ENCODE peak calls at places on chromosome 14, in six cellular contexts. Q is astrocyte, K is HCT116, X is fibroblast of lung, H is hepatocyte, I is H9. R is an unnamed sample.

GRCh38 chr14:58944957-58945356 is 243.5 kb upstream of the DAAM1 start:
- DNase-seq in Q (no peak), K (no peak), X (no peak), H (no peak), I (no peak), R (no peak)

GRCh38 chr14:71175491-71175890 is 268.2 kb downstream of the PCNX1 start:
- DNase-seq in Q (no peak), K (no peak), X (no peak), H (peak; percentile 53), I (no peak), R (peak; percentile 23)

GRCh38 chr14:35374273-35374681 is 30.3 kb downstream of the NFKBIA start:
- DNase-seq in Q (peak; percentile 95), K (peak; percentile 35), X (peak; percentile 94), H (peak; percentile 77), I (no peak), R (peak; percentile 70)

GRCh38 chr14:21748869-21749303 is 75.3 kb upstream of the OR4E1 start:
- DNase-seq in Q (no peak), K (peak; percentile 32), X (no peak), H (peak; percentile 68), I (peak; percentile 62), R (no peak)

GRCh38 chr14:84749191-84749945 is 780.6 kb upstream of the FLRT2 start:
- DNase-seq in Q (no peak), K (no peak), X (no peak), H (no peak), I (no peak), R (no peak)

GRCh38 chr14:52021971-52022600 is 32.7 kb downstream of the RTRAF start:
- DNase-seq in Q (no peak), K (no peak), X (no peak), H (no peak), I (no peak), R (no peak)

GRCh38 chr14:59632381-59632780 is 55.8 kb upstream of the CCDC175 start:
- DNase-seq in Q (peak; percentile 3), K (peak; percentile 33), X (peak; percentile 7), H (peak; percentile 55), I (peak; percentile 66), R (no peak)

GRCh38 chr14:66638688-66639087 is 130.7 kb downstream of the GPHN start:
- DNase-seq in Q (peak; percentile 53), K (no peak), X (peak; percentile 70), H (no peak), I (no peak), R (peak; percentile 55)

GRCh38 chr14:93089501-93090269 is 26.0 kb downstream of the ITPK1 start:
- DNase-seq in Q (no peak), K (no peak), X (no peak), H (no peak), I (no peak), R (no peak)

GRCh38 chr14:78401866-78402265 is 231.7 kb downstream of the NRXN3 start:
- DNase-seq in Q (peak; percentile 22), K (no peak), X (peak; percentile 42), H (no peak), I (no peak), R (no peak)

GRCh38 chr14:95935228-95935822 is 58.7 kb downstream of the TUNAR start:
- DNase-seq in Q (peak; percentile 17), K (no peak), X (peak; percentile 33), H (peak; percentile 68), I (peak; percentile 45), R (no peak)

GRCh38 chr14:30443368-30444007 is 115.5 kb upstream of the G2E3 start:
- DNase-seq in Q (peak; percentile 30), K (peak; percentile 16), X (peak; percentile 32), H (peak; percentile 58), I (no peak), R (no peak)

GRCh38 chr14:68442828-68443460 is 349.9 kb downstream of the ZFP36L1 start:
- DNase-seq in Q (peak; percentile 87), K (no peak), X (peak; percentile 85), H (no peak), I (no peak), R (no peak)

GRCh38 chr14:74684444-74684843 is 28.4 kb downstream of the AREL1 start:
- DNase-seq in Q (no peak), K (no peak), X (no peak), H (no peak), I (no peak), R (no peak)

GRCh38 chr14:55789442-55789841 is 209.4 kb downstream of the KTN1 start:
- DNase-seq in Q (no peak), K (no peak), X (no peak), H (peak; percentile 40), I (no peak), R (no peak)
- TF ChIP-seq CTCF in Q (no peak), K (no peak), X (no peak), H (no peak), I (no peak), R (no peak)

GRCh38 chr14:65257405-65257804 is 155.1 kb upstream of the MAX start:
- DNase-seq in Q (no peak), K (no peak), X (no peak), H (no peak), I (no peak), R (no peak)
- H3K4me2 ChIP-seq in Q (peak overlapping the region; percentile 51), K (peak overlapping the region; percentile 65), X (no peak overlapping the region), H (no peak overlapping the region), I (no peak overlapping the region), R (no peak overlapping the region)

GRCh38 chr14:104551851-104552737 is 27.5 kb upstream of the C14orf180 start:
- DNase-seq in Q (no peak), K (no peak), X (no peak), H (no peak), I (no peak), R (no peak)
- TF ChIP-seq CTCF in Q (no peak), K (no peak), X (no peak), H (no peak), I (no peak), R (no peak)

GRCh38 chr14:64934338-64934939 is 8.1 kb downstream of the GPX2 start:
- DNase-seq in Q (no peak), K (no peak), X (no peak), H (no peak), I (no peak), R (no peak)
- H3K4me2 ChIP-seq in Q (no peak overlapping the region), K (no peak overlapping the region), X (no peak overlapping the region), H (no peak overlapping the region), I (no peak overlapping the region), R (no peak overlapping the region)

DNA sequence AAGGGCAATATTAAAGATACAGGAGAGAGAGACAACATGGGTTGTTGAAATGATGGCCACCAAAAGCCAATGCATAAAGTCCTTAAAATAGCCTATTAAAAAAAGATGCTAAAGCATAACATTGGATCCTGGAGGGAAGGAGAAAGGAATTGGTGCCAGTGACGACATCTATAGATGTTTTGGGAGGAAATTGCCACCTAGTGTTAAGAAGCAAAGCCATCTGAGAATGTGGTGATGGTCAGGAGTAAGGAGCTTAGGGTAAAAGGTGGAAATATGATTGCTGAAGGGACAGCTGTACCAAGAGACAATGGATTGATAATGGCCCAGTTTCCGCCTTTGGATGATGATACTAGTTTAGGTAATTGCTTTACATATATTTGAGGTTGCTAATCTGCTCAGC is 85.1 kb downstream of the TMEM30B start:
- DNase-seq in Q (no peak), K (no peak), X (no peak), H (no peak), I (no peak), R (no peak)
- TF ChIP-seq CTCF in Q (no peak), K (no peak), X (peak; percentile 21), H (no peak), I (no peak), R (peak; percentile 15)

DNA sequence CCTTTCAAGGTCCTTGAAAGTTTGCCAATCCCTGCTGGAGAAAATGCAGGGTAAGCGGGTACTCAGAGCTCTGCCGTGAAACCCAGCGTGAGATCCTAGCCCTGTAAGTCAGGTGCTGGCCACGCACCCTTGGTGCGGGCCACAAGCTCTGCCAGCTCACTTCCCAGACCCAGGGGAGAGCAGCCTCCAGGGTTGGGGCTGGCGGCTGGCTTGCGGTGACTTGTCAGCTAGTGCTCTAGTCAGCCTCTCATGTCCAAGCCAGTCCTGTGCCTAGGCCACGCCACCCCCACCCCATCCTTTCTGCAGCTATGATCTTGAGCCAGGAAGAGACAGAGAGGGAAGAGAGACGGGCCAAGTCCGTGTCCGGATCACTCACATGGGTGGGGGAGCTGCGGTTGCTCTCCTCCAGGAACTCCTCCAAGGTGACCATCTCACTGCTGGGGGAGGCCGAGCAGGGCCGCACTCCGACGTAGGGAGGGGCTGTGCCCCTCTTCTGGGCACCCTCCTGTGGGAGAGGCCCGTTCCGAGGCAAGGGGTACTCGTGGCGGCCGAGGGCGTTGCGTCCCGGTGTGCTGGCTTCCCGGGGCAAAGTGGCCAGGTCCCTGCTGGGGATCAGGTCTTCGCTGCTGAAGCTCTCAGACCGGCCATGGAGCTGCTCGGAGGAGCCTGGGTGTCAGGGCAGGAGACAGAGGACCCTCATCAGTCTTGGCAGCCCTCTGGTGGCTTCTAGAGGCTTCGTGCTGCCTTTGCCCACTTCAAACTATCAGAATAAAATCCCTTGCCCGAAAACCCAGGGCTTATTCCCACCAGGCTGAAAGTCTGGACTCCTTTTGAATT is 33.3 kb upstream of the GPR68 start:
- DNase-seq in Q (no peak), K (no peak), X (no peak), H (no peak), I (no peak), R (no peak)
- H3K4me2 ChIP-seq in Q (no peak overlapping the region), K (no peak overlapping the region), X (no peak overlapping the region), H (no peak overlapping the region), I (no peak overlapping the region), R (peak overlapping the region; percentile 48)

DNA sequence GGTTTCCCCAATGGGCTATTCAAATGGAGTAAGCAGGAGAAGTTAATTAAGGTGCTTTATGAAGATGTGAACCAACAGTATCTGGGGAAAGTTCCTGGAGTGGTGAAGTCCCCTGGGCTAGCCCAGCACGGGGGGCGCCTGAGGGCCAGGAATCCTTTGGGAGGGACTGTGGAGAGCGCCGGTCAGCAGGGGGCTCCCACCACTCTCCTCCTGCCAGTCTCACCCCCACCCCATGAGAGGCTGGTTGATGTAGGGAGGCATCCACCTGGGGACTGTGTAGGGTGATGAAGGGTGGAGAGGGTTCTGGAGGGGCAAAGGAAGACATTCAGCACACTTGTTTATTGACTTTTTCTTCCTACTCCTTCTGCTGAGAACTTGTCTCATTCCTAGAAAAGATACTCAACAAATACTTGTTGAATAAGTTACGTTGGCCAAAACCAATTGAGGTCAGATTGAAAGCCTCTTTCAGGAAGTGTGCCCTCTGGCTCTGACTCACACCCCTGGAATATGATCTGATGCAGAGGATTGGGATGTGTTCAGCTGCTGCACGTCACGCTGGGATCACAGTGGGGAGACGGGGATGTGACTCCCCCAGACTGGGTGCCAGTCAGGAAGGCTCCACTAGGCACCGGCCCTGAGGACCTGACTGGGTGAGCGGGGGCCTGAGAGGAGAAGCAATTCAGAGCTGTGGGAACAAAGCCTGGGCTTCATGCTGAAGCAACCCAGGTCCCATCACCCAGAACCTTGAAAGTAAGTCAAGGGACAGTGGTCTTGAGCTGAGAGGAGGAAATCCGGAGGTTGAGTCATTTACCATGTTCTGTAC is 4.2 kb downstream of the CEBPE start:
- DNase-seq in Q (peak; percentile 98), K (peak; percentile 42), X (peak; percentile 98), H (peak; percentile 40), I (no peak), R (peak; percentile 88)
- TF ChIP-seq CTCF in Q (no peak), K (no peak), X (peak; percentile 14), H (no peak), I (no peak), R (peak; percentile 25)

DNA sequence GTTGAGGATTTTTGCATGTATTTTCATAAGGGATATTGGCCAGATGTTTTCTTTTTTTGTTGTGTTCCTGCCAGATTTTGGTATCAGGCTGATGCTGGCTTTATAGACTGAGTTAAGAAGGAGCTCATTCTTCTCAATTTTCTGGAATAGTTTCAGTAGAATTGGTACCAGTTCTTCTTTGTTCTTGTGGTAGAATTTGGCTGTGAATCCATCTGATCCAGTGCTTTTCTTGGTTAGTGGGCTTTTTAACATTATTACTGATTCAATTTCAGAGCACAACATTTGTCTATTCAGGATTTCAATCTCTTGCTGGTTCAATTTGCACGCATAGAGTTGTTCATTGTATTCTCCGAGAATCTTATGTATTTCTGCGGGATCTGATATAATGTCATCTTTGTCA is 136.5 kb upstream of the FOXG1 start:
- DNase-seq in Q (no peak), K (no peak), X (no peak), H (no peak), I (no peak), R (no peak)
- H3K4me2 ChIP-seq in Q (no peak overlapping the region), K (no peak overlapping the region), X (no peak overlapping the region), H (no peak overlapping the region), I (no peak overlapping the region), R (no peak overlapping the region)

R was measured in keratinocyte.